ENCODE peak calls at places on chromosome 21, in six cellular contexts. Z, K, W, T, H and A are unnamed samples.

GRCh38 chr21:45167796-45168222 is 93.4 kb downstream of the ADARB1 start:
- DNase-seq in T (no peak), H (no peak), Z (no peak), K (peak), W (no peak), A (no peak)

GRCh38 chr21:42980959-42981523 is 6.7 kb downstream of the PKNOX1 start:
- DNase-seq in K (no peak), T (no peak), Z (peak), W (no peak), H (no peak), A (no peak)

GRCh38 chr21:42308914-42309752 is 6.1 kb downstream of the TFF3 start:
- DNase-seq in K (no peak), W (no peak), T (no peak), H (no peak), Z (no peak), A (no peak)

GRCh38 chr21:31248598-31248997 is 95.5 kb downstream of the TIAM1 start:
- DNase-seq in H (no peak), W (no peak), T (peak), K (peak), Z (no peak), A (no peak)

GRCh38 chr21:27423906-27424595 is 457.2 kb upstream of the ADAMTS5 start:
- DNase-seq in W (no peak), T (peak), K (peak), Z (no peak), H (peak), A (no peak)

GRCh38 chr21:16194851-16195251 is 465.1 kb downstream of the USP25 start:
- DNase-seq in H (no peak), Z (no peak), T (peak), W (no peak), K (peak), A (no peak)

GRCh38 chr21:15520811-15521643 is 208.8 kb upstream of the USP25 start:
- DNase-seq in T (no peak), K (no peak), W (no peak), Z (peak), H (no peak), A (no peak)

GRCh38 chr21:31161157-31161556 is 122.9 kb upstream of the KRTAP19-8 start:
- DNase-seq in W (peak), K (no peak), Z (no peak), H (no peak), T (no peak), A (peak)

GRCh38 chr21:8992731-8993174 is 1528.6 kb upstream of the TPTE start:
- DNase-seq in T (no peak), Z (no peak), H (no peak), K (no peak), W (peak), A (no peak)

GRCh38 chr21:43726686-43727570 is 8.0 kb downstream of the PDXK start:
- DNase-seq in Z (peak), W (no peak), H (no peak), T (no peak), K (no peak), A (no peak)

GRCh38 chr21:42125571-42126544 is 54.7 kb downstream of the UMODL1 start:
- DNase-seq in Z (peak), W (no peak), K (peak), T (peak), H (peak), A (peak)

GRCh38 chr21:44089001-44089911 is 17.9 kb upstream of the PWP2 start:
- DNase-seq in T (no peak), W (no peak), H (no peak), Z (peak), K (no peak), A (no peak)

GRCh38 chr21:27590271-27590670 is 623.4 kb upstream of the ADAMTS5 start:
- DNase-seq in T (peak), H (no peak), K (peak), W (no peak), Z (peak), A (no peak)

GRCh38 chr21:31456201-31456600 is 112.1 kb upstream of the TIAM1 start:
- DNase-seq in W (no peak), T (no peak), Z (no peak), H (no peak), K (no peak), A (no peak)

GRCh38 chr21:43909736-43910455 is 44.9 kb downstream of the AGPAT3 start:
- DNase-seq in W (no peak), H (no peak), T (no peak), K (no peak), Z (no peak), A (no peak)

GRCh38 chr21:32918467-32919140 is 107.1 kb upstream of the OLIG2 start:
- DNase-seq in H (no peak), Z (no peak), K (no peak), T (no peak), W (no peak), A (no peak)

GRCh38 chr21:41852151-41852928 is 26.8 kb downstream of the PRDM15 start:
- DNase-seq in T (no peak), W (no peak), K (no peak), H (no peak), Z (no peak), A (no peak)

GRCh38 chr21:42843021-42843420 is 36.3 kb downstream of the WDR4 start:
- DNase-seq in K (no peak), W (no peak), Z (no peak), T (no peak), H (no peak), A (no peak)

GRCh38 chr21:41229527-41230248 is 61.7 kb downstream of the BACE2 start:
- DNase-seq in H (no peak), Z (no peak), T (no peak), W (no peak), K (no peak), A (no peak)

GRCh38 chr21:42568377-42568776 is 54.7 kb downstream of the SLC37A1 start:
- DNase-seq in T (no peak), W (no peak), H (no peak), K (no peak), Z (no peak), A (no peak)

DNA sequence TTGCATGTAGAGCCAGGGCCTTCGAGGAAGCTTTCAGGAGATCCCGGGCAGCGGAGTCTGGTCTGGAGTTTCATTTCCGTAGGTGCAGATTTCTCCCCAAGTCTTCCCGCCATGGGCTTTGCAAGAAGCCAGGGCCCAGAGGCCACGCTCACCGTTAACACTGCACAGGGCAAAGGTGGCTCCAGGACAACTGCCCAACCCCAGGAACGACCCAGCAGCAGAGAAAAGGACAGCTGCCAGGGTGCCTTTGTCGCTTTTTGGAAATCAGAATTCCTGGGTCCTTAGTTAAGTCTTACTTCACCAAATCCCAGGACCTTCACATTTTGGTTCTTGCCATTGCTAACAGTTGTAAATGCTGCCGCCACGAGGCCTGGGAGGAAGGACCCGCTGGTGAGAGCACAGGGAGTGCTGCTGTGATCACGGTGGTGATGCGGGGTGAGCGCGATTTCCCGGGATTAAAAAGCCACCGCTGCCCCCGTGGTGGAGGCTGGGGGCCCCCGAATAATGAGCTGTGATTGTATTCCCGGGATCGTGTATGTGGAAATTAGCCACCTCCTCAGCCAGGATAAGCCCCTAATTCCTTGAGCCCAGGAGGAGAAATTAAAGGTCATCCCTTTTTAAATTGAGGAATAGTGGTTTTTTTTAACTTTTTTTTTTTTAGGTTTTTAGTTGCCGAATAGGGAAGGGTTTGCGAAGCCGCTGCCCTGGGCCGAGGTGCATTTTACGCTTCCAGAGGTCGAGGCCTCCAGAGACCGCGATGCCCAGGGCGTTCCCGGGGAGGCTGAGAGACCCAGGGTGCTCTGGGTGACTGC is 8.2 kb downstream of the SIM2 start:
- DNase-seq in T (no peak), W (no peak), H (no peak), K (no peak), Z (no peak), A (no peak)
- H3K4me3 ChIP-seq in T (no peak), W (peak), H (no peak), K (no peak), Z (no peak), A (no peak)

DNA sequence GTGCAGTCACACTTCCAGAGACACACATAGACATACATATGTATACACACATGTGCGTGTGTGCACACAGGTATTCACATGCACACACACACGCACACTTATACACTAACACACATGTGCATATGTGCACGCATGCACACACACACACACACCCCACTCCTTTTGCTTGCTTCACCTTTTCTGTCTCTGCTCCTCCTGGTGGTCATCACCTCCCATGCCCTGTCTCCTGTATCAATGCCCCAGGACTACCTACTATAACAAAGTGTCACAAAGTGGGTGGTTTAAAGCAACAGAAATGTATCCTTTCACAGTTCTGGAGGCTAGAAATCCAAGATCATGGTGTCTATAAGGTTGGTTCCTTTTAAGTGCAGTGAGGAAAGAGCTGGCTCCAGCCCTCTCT is 27.4 kb downstream of the ETS2 start:
- DNase-seq in T (no peak), H (no peak), W (no peak), Z (no peak), K (no peak), A (no peak)
- TF ChIP-seq CTCF in T (peak), H (no peak), W (no peak), Z (no peak), K (peak), A (peak)

DNA sequence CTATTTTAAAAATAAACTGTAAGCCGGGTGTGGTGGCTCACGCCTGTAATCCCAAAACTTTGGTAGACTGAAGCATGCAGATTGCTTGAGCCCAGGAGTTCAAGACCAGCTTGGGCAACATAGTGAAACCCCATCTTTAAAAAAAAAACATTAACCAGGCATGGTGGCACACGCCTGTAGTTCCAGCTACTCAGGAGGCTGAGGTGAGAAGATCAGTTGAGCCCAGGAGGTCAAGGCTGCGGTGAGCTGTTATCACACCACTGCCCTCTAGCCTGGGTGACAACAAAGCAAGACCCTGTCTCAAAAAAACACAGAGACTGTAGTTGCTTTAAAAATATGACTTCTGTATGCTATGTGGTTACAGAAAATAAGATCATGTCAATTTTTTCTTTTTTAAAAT is 24.3 kb upstream of the LSS start:
- DNase-seq in Z (no peak), K (no peak), W (no peak), H (no peak), T (no peak), A (no peak)
- H3K4me3 ChIP-seq in Z (no peak), K (no peak), W (no peak), H (no peak), T (no peak), A (no peak)

DNA sequence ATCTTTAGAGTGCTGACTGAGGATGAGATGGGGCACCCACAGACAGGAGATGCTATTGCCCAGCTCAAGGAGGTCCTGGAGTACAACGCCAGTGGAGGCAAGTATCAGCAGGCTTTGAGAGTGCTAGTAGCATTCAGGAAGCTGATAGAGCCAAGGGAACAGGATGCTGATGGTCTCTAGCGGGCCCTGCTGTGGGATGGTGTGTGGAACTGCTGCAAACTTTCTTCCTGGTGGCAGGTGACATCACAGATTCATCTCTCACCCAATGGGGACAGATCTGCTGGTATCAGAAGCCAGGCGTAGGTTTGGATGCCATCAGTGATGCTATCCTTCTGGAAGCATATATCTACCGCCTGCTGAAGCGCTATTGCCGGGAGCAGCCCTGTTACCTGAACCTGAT is 609.8 kb upstream of the NCAM2 start:
- DNase-seq in H (no peak), W (no peak), T (no peak), Z (no peak), K (no peak), A (no peak)
- TF ChIP-seq CTCF in H (no peak), W (no peak), T (no peak), Z (no peak), K (no peak), A (no peak)

GRCh38 chr21:28944296-28944695 is 48.4 kb downstream of the LTN1 start:
- DNase-seq in T (no peak), Z (no peak), W (no peak), H (no peak), K (peak), A (no peak)
- H3K4me3 ChIP-seq in T (no peak), Z (no peak), W (no peak), H (no peak), K (no peak), A (no peak)

DNA sequence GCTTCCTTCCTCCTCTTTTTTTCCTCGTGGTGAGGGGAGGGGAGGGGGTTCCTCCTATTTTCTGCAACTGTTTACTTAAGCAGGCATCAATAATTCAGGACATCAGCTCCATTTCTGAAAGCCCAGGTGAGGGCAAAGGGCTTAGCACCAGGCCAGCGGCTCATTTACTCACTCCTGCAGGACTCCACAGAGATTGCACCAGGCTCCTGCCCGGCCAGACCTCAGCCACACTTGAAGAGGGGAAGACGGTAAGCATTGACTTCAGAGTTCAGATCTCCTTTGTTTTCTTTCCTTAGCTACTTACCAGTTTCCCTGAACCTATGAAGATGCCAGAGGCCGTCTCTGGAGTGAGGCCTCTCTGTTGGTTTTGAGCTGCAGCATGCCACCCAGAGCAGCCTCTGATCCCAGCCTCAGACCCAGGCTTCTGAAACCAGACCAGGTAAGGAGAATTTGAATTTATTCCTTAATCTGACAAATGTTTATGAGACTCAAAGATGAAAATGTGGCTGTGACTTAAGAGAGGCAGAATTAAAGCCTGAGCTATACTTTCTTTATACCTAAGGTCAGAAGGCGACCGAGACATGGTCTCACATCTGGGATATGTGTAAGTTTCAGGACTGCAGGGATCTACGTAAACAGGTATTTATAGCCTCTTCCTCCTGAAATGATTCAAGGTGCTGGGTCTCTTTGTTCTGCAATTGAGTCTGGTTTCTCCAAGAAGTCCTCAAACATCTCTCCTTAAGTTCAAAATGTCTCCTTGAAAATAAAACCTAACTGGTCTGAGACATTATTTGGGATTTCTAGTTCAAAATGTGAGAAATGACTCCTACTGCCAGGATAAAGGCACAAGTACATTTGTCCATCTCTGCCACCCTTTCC is 272.5 kb upstream of the RUNX1 start:
- DNase-seq in T (no peak), K (no peak), Z (no peak), W (peak), H (no peak), A (no peak)
- TF ChIP-seq CTCF in T (no peak), K (no peak), Z (no peak), W (no peak), H (no peak), A (no peak)

GRCh38 chr21:17438642-17439041 is 74.2 kb upstream of the CXADR start:
- DNase-seq in W (no peak), Z (no peak), H (no peak), K (no peak), T (no peak), A (no peak)
- H3K4me3 ChIP-seq in W (no peak), Z (no peak), H (no peak), K (no peak), T (no peak), A (no peak)

GRCh38 chr21:25561668-25562641 is 45.3 kb downstream of the MRPL39 start:
- DNase-seq in W (no peak), K (peak), T (peak), Z (peak), H (peak), A (peak)
- TF ChIP-seq CTCF in W (no peak), K (peak), T (peak), Z (peak), H (peak), A (peak)

GRCh38 chr21:25457411-25457810 is 149.9 kb downstream of the MRPL39 start:
- DNase-seq in T (peak), Z (peak), H (peak), W (no peak), K (peak), A (peak)
- H3K4me3 ChIP-seq in T (peak), Z (peak), H (peak), W (no peak), K (no peak), A (peak)